ENCODE peak calls at places on chromosomes 12 and 14, in nine cellular contexts. One of them, this sample, is unnamed.

GRCh38 chr14:104218361-104219180 is 80.2 kb downstream of the KIF26A start:
- DNase-seq in colonic mucosa: no peak
- DNase-seq in thoracic aorta: no peak
- DNase-seq in progenitor cell of endocrine pancreas: no peak
- DNase-seq in cardiac septum: no peak
- DNase-seq in NCI-H1092 treated with DMSO at 0.1 percent for 48 hours: no peak
- DNase-seq in activated T-cell treated with anti-CD3 and anti-CD28 coated beads, Interleukin-2, amount 50 U/mL, for 48 hours: no peak
- DNase-seq in H4: no peak
- DNase-seq in epithelial cell of proximal tubule: no peak
- DNase-seq in this sample: no peak

GRCh38 chr12:81797100-81797499 is 38.0 kb upstream of the PPFIA2 start:
- DNase-seq in activated T-cell treated with anti-CD3 and anti-CD28 coated beads, Interleukin-2, amount 50 U/mL, for 48 hours: no peak
- DNase-seq in colonic mucosa: no peak
- DNase-seq in H4: peak; percentile 16
- DNase-seq in epithelial cell of proximal tubule: no peak
- DNase-seq in thoracic aorta: no peak
- DNase-seq in progenitor cell of endocrine pancreas: no peak
- DNase-seq in cardiac septum: no peak
- DNase-seq in NCI-H1092 treated with DMSO at 0.1 percent for 48 hours: peak; percentile 3
- DNase-seq in this sample: peak; percentile 56

GRCh38 chr12:109637341-109637740 is 63.7 kb downstream of the MVK start:
- DNase-seq in progenitor cell of endocrine pancreas: no peak
- DNase-seq in activated T-cell treated with anti-CD3 and anti-CD28 coated beads, Interleukin-2, amount 50 U/mL, for 48 hours: no peak
- DNase-seq in colonic mucosa: no peak
- DNase-seq in cardiac septum: no peak
- DNase-seq in thoracic aorta: no peak
- DNase-seq in H4: no peak
- DNase-seq in epithelial cell of proximal tubule: no peak
- DNase-seq in NCI-H1092 treated with DMSO at 0.1 percent for 48 hours: no peak
- DNase-seq in this sample: peak; percentile 22

GRCh38 chr12:98751580-98752115 is 106.6 kb downstream of the APAF1 start:
- DNase-seq in NCI-H1092 treated with DMSO at 0.1 percent for 48 hours: no peak
- DNase-seq in H4: no peak
- DNase-seq in epithelial cell of proximal tubule: no peak
- DNase-seq in progenitor cell of endocrine pancreas: no peak
- DNase-seq in activated T-cell treated with anti-CD3 and anti-CD28 coated beads, Interleukin-2, amount 50 U/mL, for 48 hours: no peak
- DNase-seq in thoracic aorta: no peak
- DNase-seq in colonic mucosa: no peak
- DNase-seq in cardiac septum: no peak
- DNase-seq in this sample: no peak

GRCh38 chr12:48422060-48422459 is 50.3 kb upstream of the ANP32D start:
- DNase-seq in cardiac septum: no peak
- DNase-seq in progenitor cell of endocrine pancreas: no peak
- DNase-seq in thoracic aorta: no peak
- DNase-seq in NCI-H1092 treated with DMSO at 0.1 percent for 48 hours: no peak
- DNase-seq in H4: no peak
- DNase-seq in colonic mucosa: no peak
- DNase-seq in activated T-cell treated with anti-CD3 and anti-CD28 coated beads, Interleukin-2, amount 50 U/mL, for 48 hours: no peak
- DNase-seq in epithelial cell of proximal tubule: no peak
- DNase-seq in this sample: peak; percentile 28

GRCh38 chr12:54592316-54592715 is 3.9 kb upstream of the PPP1R1A start:
- DNase-seq in epithelial cell of proximal tubule: peak; percentile 80
- DNase-seq in activated T-cell treated with anti-CD3 and anti-CD28 coated beads, Interleukin-2, amount 50 U/mL, for 48 hours: no peak
- DNase-seq in thoracic aorta: no peak
- DNase-seq in cardiac septum: no peak
- DNase-seq in H4: peak; percentile 65
- DNase-seq in colonic mucosa: no peak
- DNase-seq in progenitor cell of endocrine pancreas: no peak
- DNase-seq in NCI-H1092 treated with DMSO at 0.1 percent for 48 hours: peak; percentile 30
- DNase-seq in this sample: peak; percentile 62

GRCh38 chr12:11786638-11787365 is 137.3 kb downstream of the ETV6 start:
- DNase-seq in colonic mucosa: no peak
- DNase-seq in NCI-H1092 treated with DMSO at 0.1 percent for 48 hours: no peak
- DNase-seq in thoracic aorta: no peak
- DNase-seq in cardiac septum: no peak
- DNase-seq in progenitor cell of endocrine pancreas: no peak
- DNase-seq in epithelial cell of proximal tubule: no peak
- DNase-seq in H4: no peak
- DNase-seq in activated T-cell treated with anti-CD3 and anti-CD28 coated beads, Interleukin-2, amount 50 U/mL, for 48 hours: no peak
- DNase-seq in this sample: no peak

GRCh38 chr12:109120095-109120494 is 3.7 kb downstream of the ACACB start:
- DNase-seq in progenitor cell of endocrine pancreas: no peak
- DNase-seq in thoracic aorta: no peak
- DNase-seq in activated T-cell treated with anti-CD3 and anti-CD28 coated beads, Interleukin-2, amount 50 U/mL, for 48 hours: no peak
- DNase-seq in H4: no peak
- DNase-seq in colonic mucosa: no peak
- DNase-seq in cardiac septum: no peak
- DNase-seq in epithelial cell of proximal tubule: no peak
- DNase-seq in NCI-H1092 treated with DMSO at 0.1 percent for 48 hours: no peak
- DNase-seq in this sample: no peak

GRCh38 chr14:95514131-95515079 is 2.0 kb downstream of the SYNE3 start:
- DNase-seq in progenitor cell of endocrine pancreas: no peak
- DNase-seq in thoracic aorta: no peak
- DNase-seq in NCI-H1092 treated with DMSO at 0.1 percent for 48 hours: peak; percentile 14
- DNase-seq in colonic mucosa: no peak
- DNase-seq in epithelial cell of proximal tubule: no peak
- DNase-seq in cardiac septum: no peak
- DNase-seq in activated T-cell treated with anti-CD3 and anti-CD28 coated beads, Interleukin-2, amount 50 U/mL, for 48 hours: no peak
- DNase-seq in H4: no peak
- DNase-seq in this sample: no peak

GRCh38 chr12:93540506-93540905 is 32.0 kb upstream of the SOCS2 start:
- DNase-seq in epithelial cell of proximal tubule: no peak
- DNase-seq in activated T-cell treated with anti-CD3 and anti-CD28 coated beads, Interleukin-2, amount 50 U/mL, for 48 hours: no peak
- DNase-seq in colonic mucosa: no peak
- DNase-seq in progenitor cell of endocrine pancreas: no peak
- DNase-seq in NCI-H1092 treated with DMSO at 0.1 percent for 48 hours: no peak
- DNase-seq in cardiac septum: no peak
- DNase-seq in thoracic aorta: no peak
- DNase-seq in H4: no peak
- DNase-seq in this sample: no peak

GRCh38 chr12:12899530-12900380 is 8.4 kb downstream of the GPRC5A start:
- DNase-seq in activated T-cell treated with anti-CD3 and anti-CD28 coated beads, Interleukin-2, amount 50 U/mL, for 48 hours: peak; percentile 80
- DNase-seq in colonic mucosa: no peak
- DNase-seq in progenitor cell of endocrine pancreas: no peak
- DNase-seq in cardiac septum: no peak
- DNase-seq in thoracic aorta: no peak
- DNase-seq in epithelial cell of proximal tubule: peak; percentile 83
- DNase-seq in NCI-H1092 treated with DMSO at 0.1 percent for 48 hours: no peak
- DNase-seq in H4: peak; percentile 84
- DNase-seq in this sample: peak; percentile 28

GRCh38 chr14:56117765-56118610 is at the start of gene PELI2:
- DNase-seq in progenitor cell of endocrine pancreas: peak; percentile 77
- DNase-seq in activated T-cell treated with anti-CD3 and anti-CD28 coated beads, Interleukin-2, amount 50 U/mL, for 48 hours: peak; percentile 77
- DNase-seq in epithelial cell of proximal tubule: no peak
- DNase-seq in thoracic aorta: no peak
- DNase-seq in cardiac septum: peak; percentile 89
- DNase-seq in NCI-H1092 treated with DMSO at 0.1 percent for 48 hours: peak; percentile 93
- DNase-seq in colonic mucosa: peak; percentile 67
- DNase-seq in H4: peak; percentile 56
- DNase-seq in this sample: peak; percentile 86

GRCh38 chr12:25992026-25992782 is 33.7 kb downstream of the RASSF8 start:
- DNase-seq in H4: no peak
- DNase-seq in progenitor cell of endocrine pancreas: no peak
- DNase-seq in NCI-H1092 treated with DMSO at 0.1 percent for 48 hours: no peak
- DNase-seq in thoracic aorta: no peak
- DNase-seq in cardiac septum: no peak
- DNase-seq in colonic mucosa: no peak
- DNase-seq in activated T-cell treated with anti-CD3 and anti-CD28 coated beads, Interleukin-2, amount 50 U/mL, for 48 hours: no peak
- DNase-seq in epithelial cell of proximal tubule: no peak
- DNase-seq in this sample: no peak

GRCh38 chr12:47458273-47458672 is 247.6 kb downstream of the RPAP3 start:
- DNase-seq in NCI-H1092 treated with DMSO at 0.1 percent for 48 hours: no peak
- DNase-seq in H4: no peak
- DNase-seq in thoracic aorta: no peak
- DNase-seq in epithelial cell of proximal tubule: peak; percentile 79
- DNase-seq in activated T-cell treated with anti-CD3 and anti-CD28 coated beads, Interleukin-2, amount 50 U/mL, for 48 hours: no peak
- DNase-seq in cardiac septum: no peak
- DNase-seq in colonic mucosa: no peak
- DNase-seq in progenitor cell of endocrine pancreas: no peak
- DNase-seq in this sample: no peak

GRCh38 chr12:66352197-66352596 is 49.9 kb downstream of the HELB start:
- DNase-seq in epithelial cell of proximal tubule: no peak
- DNase-seq in NCI-H1092 treated with DMSO at 0.1 percent for 48 hours: no peak
- DNase-seq in progenitor cell of endocrine pancreas: peak; percentile 17
- DNase-seq in cardiac septum: no peak
- DNase-seq in activated T-cell treated with anti-CD3 and anti-CD28 coated beads, Interleukin-2, amount 50 U/mL, for 48 hours: no peak
- DNase-seq in colonic mucosa: peak; percentile 19
- DNase-seq in thoracic aorta: no peak
- DNase-seq in H4: peak; percentile 14
- DNase-seq in this sample: peak; percentile 34

GRCh38 chr14:80636071-80636470 is 305.5 kb downstream of the CEP128 start:
- DNase-seq in colonic mucosa: no peak
- DNase-seq in H4: peak; percentile 5
- DNase-seq in thoracic aorta: no peak
- DNase-seq in epithelial cell of proximal tubule: no peak
- DNase-seq in NCI-H1092 treated with DMSO at 0.1 percent for 48 hours: no peak
- DNase-seq in progenitor cell of endocrine pancreas: no peak
- DNase-seq in activated T-cell treated with anti-CD3 and anti-CD28 coated beads, Interleukin-2, amount 50 U/mL, for 48 hours: no peak
- DNase-seq in cardiac septum: no peak
- DNase-seq in this sample: no peak

GRCh38 chr12:5473076-5473475 is 41.2 kb downstream of the NTF3 start:
- DNase-seq in thoracic aorta: no peak
- DNase-seq in progenitor cell of endocrine pancreas: no peak
- DNase-seq in NCI-H1092 treated with DMSO at 0.1 percent for 48 hours: no peak
- DNase-seq in cardiac septum: no peak
- DNase-seq in epithelial cell of proximal tubule: no peak
- DNase-seq in colonic mucosa: no peak
- DNase-seq in activated T-cell treated with anti-CD3 and anti-CD28 coated beads, Interleukin-2, amount 50 U/mL, for 48 hours: no peak
- DNase-seq in H4: no peak
- DNase-seq in this sample: no peak

GRCh38 chr12:95942106-95942531 is 295 bp downstream of the CCDC38 start:
- DNase-seq in thoracic aorta: no peak
- DNase-seq in cardiac septum: no peak
- DNase-seq in activated T-cell treated with anti-CD3 and anti-CD28 coated beads, Interleukin-2, amount 50 U/mL, for 48 hours: no peak
- DNase-seq in H4: no peak
- DNase-seq in epithelial cell of proximal tubule: no peak
- DNase-seq in colonic mucosa: no peak
- DNase-seq in progenitor cell of endocrine pancreas: no peak
- DNase-seq in NCI-H1092 treated with DMSO at 0.1 percent for 48 hours: no peak
- DNase-seq in this sample: peak; percentile 37

GRCh38 chr12:11836282-11836963 is 186.9 kb downstream of the ETV6 start:
- DNase-seq in H4: no peak
- DNase-seq in thoracic aorta: no peak
- DNase-seq in NCI-H1092 treated with DMSO at 0.1 percent for 48 hours: no peak
- DNase-seq in colonic mucosa: no peak
- DNase-seq in cardiac septum: no peak
- DNase-seq in progenitor cell of endocrine pancreas: no peak
- DNase-seq in epithelial cell of proximal tubule: no peak
- DNase-seq in activated T-cell treated with anti-CD3 and anti-CD28 coated beads, Interleukin-2, amount 50 U/mL, for 48 hours: peak; percentile 79
- DNase-seq in this sample: no peak

GRCh38 chr14:101255765-101256125 is 305.6 kb upstream of the DIO3 start:
- DNase-seq in progenitor cell of endocrine pancreas: no peak
- DNase-seq in H4: no peak
- DNase-seq in NCI-H1092 treated with DMSO at 0.1 percent for 48 hours: no peak
- DNase-seq in cardiac septum: no peak
- DNase-seq in thoracic aorta: no peak
- DNase-seq in epithelial cell of proximal tubule: no peak
- DNase-seq in activated T-cell treated with anti-CD3 and anti-CD28 coated beads, Interleukin-2, amount 50 U/mL, for 48 hours: no peak
- DNase-seq in colonic mucosa: no peak
- DNase-seq in this sample: no peak

GRCh38 chr12:69141074-69141473 is 98.3 kb upstream of the CPSF6 start:
- DNase-seq in epithelial cell of proximal tubule: no peak
- DNase-seq in activated T-cell treated with anti-CD3 and anti-CD28 coated beads, Interleukin-2, amount 50 U/mL, for 48 hours: no peak
- DNase-seq in H4: no peak
- DNase-seq in cardiac septum: no peak
- DNase-seq in progenitor cell of endocrine pancreas: no peak
- DNase-seq in NCI-H1092 treated with DMSO at 0.1 percent for 48 hours: no peak
- DNase-seq in thoracic aorta: no peak
- DNase-seq in colonic mucosa: no peak
- DNase-seq in this sample: no peak

GRCh38 chr14:65002586-65003210 is 16.0 kb downstream of the FNTB start:
- DNase-seq in thoracic aorta: no peak
- DNase-seq in cardiac septum: no peak
- DNase-seq in colonic mucosa: no peak
- DNase-seq in epithelial cell of proximal tubule: no peak
- DNase-seq in H4: no peak
- DNase-seq in progenitor cell of endocrine pancreas: no peak
- DNase-seq in NCI-H1092 treated with DMSO at 0.1 percent for 48 hours: no peak
- DNase-seq in activated T-cell treated with anti-CD3 and anti-CD28 coated beads, Interleukin-2, amount 50 U/mL, for 48 hours: no peak
- DNase-seq in this sample: no peak

GRCh38 chr12:4908694-4909396 is 860 bp upstream of the KCNA1 start:
- DNase-seq in cardiac septum: no peak
- DNase-seq in epithelial cell of proximal tubule: no peak
- DNase-seq in colonic mucosa: no peak
- DNase-seq in progenitor cell of endocrine pancreas: peak; percentile 57
- DNase-seq in activated T-cell treated with anti-CD3 and anti-CD28 coated beads, Interleukin-2, amount 50 U/mL, for 48 hours: peak; percentile 35
- DNase-seq in thoracic aorta: no peak
- DNase-seq in H4: no peak
- DNase-seq in NCI-H1092 treated with DMSO at 0.1 percent for 48 hours: peak; percentile 73
- DNase-seq in this sample: peak; percentile 67

GRCh38 chr12:89971880-89972279 is 263.2 kb upstream of the ATP2B1 start:
- DNase-seq in cardiac septum: no peak
- DNase-seq in activated T-cell treated with anti-CD3 and anti-CD28 coated beads, Interleukin-2, amount 50 U/mL, for 48 hours: no peak
- DNase-seq in NCI-H1092 treated with DMSO at 0.1 percent for 48 hours: no peak
- DNase-seq in epithelial cell of proximal tubule: no peak
- DNase-seq in progenitor cell of endocrine pancreas: no peak
- DNase-seq in colonic mucosa: no peak
- DNase-seq in H4: no peak
- DNase-seq in thoracic aorta: no peak
- DNase-seq in this sample: peak; percentile 48

GRCh38 chr12:113946175-113946574 is 19.9 kb downstream of the RBM19 start:
- DNase-seq in colonic mucosa: no peak
- DNase-seq in progenitor cell of endocrine pancreas: no peak
- DNase-seq in epithelial cell of proximal tubule: no peak
- DNase-seq in activated T-cell treated with anti-CD3 and anti-CD28 coated beads, Interleukin-2, amount 50 U/mL, for 48 hours: no peak
- DNase-seq in NCI-H1092 treated with DMSO at 0.1 percent for 48 hours: no peak
- DNase-seq in H4: no peak
- DNase-seq in thoracic aorta: no peak
- DNase-seq in cardiac septum: no peak
- DNase-seq in this sample: no peak

GRCh38 chr12:126747530-126748149 is 1519.3 kb upstream of the TMEM132C start:
- DNase-seq in colonic mucosa: peak; percentile 34
- DNase-seq in cardiac septum: no peak
- DNase-seq in thoracic aorta: no peak
- DNase-seq in epithelial cell of proximal tubule: no peak
- DNase-seq in activated T-cell treated with anti-CD3 and anti-CD28 coated beads, Interleukin-2, amount 50 U/mL, for 48 hours: peak; percentile 68
- DNase-seq in NCI-H1092 treated with DMSO at 0.1 percent for 48 hours: peak; percentile 62
- DNase-seq in H4: peak; percentile 50
- DNase-seq in progenitor cell of endocrine pancreas: peak; percentile 51
- DNase-seq in this sample: peak; percentile 76

GRCh38 chr12:30959110-30959710 is 32.7 kb downstream of the TSPAN11 start:
- DNase-seq in epithelial cell of proximal tubule: no peak
- DNase-seq in colonic mucosa: no peak
- DNase-seq in H4: no peak
- DNase-seq in activated T-cell treated with anti-CD3 and anti-CD28 coated beads, Interleukin-2, amount 50 U/mL, for 48 hours: no peak
- DNase-seq in progenitor cell of endocrine pancreas: no peak
- DNase-seq in NCI-H1092 treated with DMSO at 0.1 percent for 48 hours: no peak
- DNase-seq in cardiac septum: no peak
- DNase-seq in thoracic aorta: no peak
- DNase-seq in this sample: no peak

GRCh38 chr12:77724367-77724957 is 106.2 kb upstream of the NAV3 start:
- DNase-seq in epithelial cell of proximal tubule: no peak
- DNase-seq in H4: peak; percentile 42
- DNase-seq in cardiac septum: no peak
- DNase-seq in activated T-cell treated with anti-CD3 and anti-CD28 coated beads, Interleukin-2, amount 50 U/mL, for 48 hours: no peak
- DNase-seq in colonic mucosa: no peak
- DNase-seq in thoracic aorta: no peak
- DNase-seq in NCI-H1092 treated with DMSO at 0.1 percent for 48 hours: peak; percentile 81
- DNase-seq in progenitor cell of endocrine pancreas: no peak
- DNase-seq in this sample: peak; percentile 72

GRCh38 chr14:22210906-22211305 is 378.1 kb downstream of the DAD1 start:
- DNase-seq in epithelial cell of proximal tubule: no peak
- DNase-seq in H4: no peak
- DNase-seq in progenitor cell of endocrine pancreas: no peak
- DNase-seq in NCI-H1092 treated with DMSO at 0.1 percent for 48 hours: no peak
- DNase-seq in thoracic aorta: no peak
- DNase-seq in colonic mucosa: no peak
- DNase-seq in activated T-cell treated with anti-CD3 and anti-CD28 coated beads, Interleukin-2, amount 50 U/mL, for 48 hours: no peak
- DNase-seq in cardiac septum: no peak
- DNase-seq in this sample: no peak

GRCh38 chr12:73361867-73362230 is 1089.7 kb downstream of the TRHDE start:
- DNase-seq in progenitor cell of endocrine pancreas: no peak
- DNase-seq in H4: no peak
- DNase-seq in thoracic aorta: no peak
- DNase-seq in epithelial cell of proximal tubule: no peak
- DNase-seq in NCI-H1092 treated with DMSO at 0.1 percent for 48 hours: no peak
- DNase-seq in cardiac septum: no peak
- DNase-seq in activated T-cell treated with anti-CD3 and anti-CD28 coated beads, Interleukin-2, amount 50 U/mL, for 48 hours: no peak
- DNase-seq in colonic mucosa: no peak
- DNase-seq in this sample: peak; percentile 4